ENCODE peak calls at places on chromosomes 1 and 21, in ten cellular contexts. E, P, F, H, I, J, L, X, M and V are unnamed samples.

GRCh38 chr1:205069371-205070125 is 14.7 kb downstream of the TMEM81 start:
- DNase-seq in E (no peak), P (no peak), F (no peak), H (no peak), I (no peak), J (no peak), L (no peak), X (no peak), M (no peak), V (no peak)

GRCh38 chr1:177978530-177978929 is 8.7 kb upstream of the SEC16B start:
- DNase-seq in E (no peak), P (no peak), F (no peak), H (no peak), I (no peak), J (no peak), L (no peak), X (no peak), M (no peak), V (no peak)

GRCh38 chr1:50661626-50662025 is 238.4 kb upstream of the DMRTA2 start:
- DNase-seq in E (no peak), P (no peak), F (no peak), H (no peak), I (no peak), J (no peak), L (no peak), X (no peak), M (no peak), V (no peak)

GRCh38 chr21:31220567-31220966 is 123.5 kb downstream of the TIAM1 start:
- DNase-seq in E (peak), P (no peak), F (no peak), H (no peak), I (no peak), J (no peak), L (peak), X (no peak), M (no peak), V (no peak)

GRCh38 chr1:18322353-18323032 is 158.2 kb upstream of the KLHDC7A start:
- DNase-seq in E (no peak), P (no peak), F (peak), H (peak), I (no peak), J (peak), L (no peak), X (no peak), M (no peak), V (no peak)

GRCh38 chr1:94105501-94105952 is 15.4 kb downstream of the ABCA4 start:
- DNase-seq in E (no peak), P (no peak), F (no peak), H (no peak), I (no peak), J (no peak), L (no peak), X (no peak), M (no peak), V (no peak)

GRCh38 chr1:151002611-151003010 is 4.1 kb downstream of the MINDY1 start:
- DNase-seq in E (no peak), P (no peak), F (no peak), H (no peak), I (no peak), J (no peak), L (no peak), X (no peak), M (no peak), V (no peak)

GRCh38 chr1:32769524-32770220 is 47.5 kb downstream of the YARS1 start:
- DNase-seq in E (peak), P (no peak), F (no peak), H (no peak), I (no peak), J (no peak), L (no peak), X (no peak), M (no peak), V (no peak)

GRCh38 chr1:154186177-154186576 is 5.7 kb downstream of the TPM3 start:
- DNase-seq in E (peak), P (peak), F (peak), H (peak), I (peak), J (peak), L (peak), X (peak), M (peak), V (no peak)

GRCh38 chr1:35855016-35855700 is 27.9 kb upstream of the AGO1 start:
- DNase-seq in E (no peak), P (no peak), F (no peak), H (peak), I (no peak), J (no peak), L (no peak), X (peak), M (no peak), V (no peak)

GRCh38 chr1:206753141-206753540 is 17.4 kb upstream of the IL19 start:
- DNase-seq in E (no peak), P (no peak), F (no peak), H (no peak), I (no peak), J (no peak), L (peak), X (no peak), M (no peak), V (no peak)

GRCh38 chr21:32387151-32387550 is 5.7 kb downstream of the URB1 start:
- DNase-seq in E (no peak), P (no peak), F (no peak), H (no peak), I (no peak), J (no peak), L (no peak), X (no peak), M (no peak), V (no peak)

GRCh38 chr1:89198500-89199072 is at the start of gene GBP4:
- DNase-seq in E (peak), P (peak), F (peak), H (peak), I (peak), J (no peak), L (no peak), X (no peak), M (peak), V (no peak)

GRCh38 chr1:183198463-183198862 is 12.4 kb downstream of the LAMC2 start:
- DNase-seq in E (peak), P (no peak), F (no peak), H (peak), I (no peak), J (peak), L (no peak), X (no peak), M (no peak), V (no peak)

GRCh38 chr1:23475134-23475628 is 8.8 kb downstream of the ASAP3 start:
- DNase-seq in E (peak), P (no peak), F (peak), H (no peak), I (no peak), J (no peak), L (peak), X (no peak), M (no peak), V (no peak)